ENCODE peak calls at places on chromosomes 12 and 14, in four cellular contexts. One of them, this sample, is unnamed.
A peak's percentile ranks its signal among the peaks of the same experiment; 100 is the strongest.

GRCh38 chr12:41211466-41211865 is 23.3 kb downstream of the PDZRN4 start:
- DNase-seq in HL-60: no peak
- DNase-seq in K562: no peak
- DNase-seq in GM12878: no peak
- DNase-seq in this sample: no peak

GRCh38 chr14:91357731-91358319 is 59.8 kb downstream of the CCDC88C start:
- DNase-seq in GM12878: no peak
- DNase-seq in K562: no peak
- DNase-seq in HL-60: no peak
- DNase-seq in this sample: no peak

GRCh38 chr12:54364413-54364812 is at the start of gene GPR84:
- DNase-seq in GM12878: peak; percentile 67
- DNase-seq in HL-60: peak; percentile 88
- DNase-seq in K562: no peak
- DNase-seq in this sample: no peak

GRCh38 chr12:28415755-28416154 is 225.5 kb downstream of the CCDC91 start:
- DNase-seq in GM12878: no peak
- DNase-seq in K562: no peak
- DNase-seq in HL-60: no peak
- DNase-seq in this sample: no peak

GRCh38 chr12:5630101-5630500 is 198.2 kb downstream of the NTF3 start:
- DNase-seq in HL-60: no peak
- DNase-seq in K562: peak; percentile 23
- DNase-seq in GM12878: no peak
- DNase-seq in this sample: no peak

GRCh38 chr14:68866991-68867533 is 74.2 kb upstream of the ZFP36L1 start:
- DNase-seq in GM12878: no peak
- DNase-seq in K562: no peak
- DNase-seq in HL-60: no peak
- DNase-seq in this sample: no peak

GRCh38 chr12:109738878-109739665 is 25.4 kb downstream of the FAM222A start:
- DNase-seq in K562: no peak
- DNase-seq in HL-60: no peak
- DNase-seq in GM12878: no peak
- DNase-seq in this sample: no peak

GRCh38 chr12:45122776-45123380 is 72.0 kb upstream of the DBX2 start:
- DNase-seq in HL-60: peak; percentile 15
- DNase-seq in GM12878: no peak
- DNase-seq in K562: no peak
- DNase-seq in this sample: no peak

GRCh38 chr12:1995205-1995896 is 8.9 kb downstream of the DCP1B start:
- DNase-seq in K562: no peak
- DNase-seq in GM12878: peak; percentile 30
- DNase-seq in HL-60: peak; percentile 54
- DNase-seq in this sample: no peak

GRCh38 chr12:14928946-14929345 is 9.4 kb downstream of the ERP27 start:
- DNase-seq in HL-60: no peak
- DNase-seq in GM12878: no peak
- DNase-seq in K562: no peak
- DNase-seq in this sample: no peak

GRCh38 chr14:64954491-64955240 is 12.1 kb upstream of the GPX2 start:
- DNase-seq in K562: no peak
- DNase-seq in GM12878: no peak
- DNase-seq in HL-60: no peak
- DNase-seq in this sample: no peak

GRCh38 chr14:65255029-65255545 is 152.8 kb upstream of the MAX start:
- DNase-seq in HL-60: no peak
- DNase-seq in K562: no peak
- DNase-seq in GM12878: no peak
- DNase-seq in this sample: no peak

GRCh38 chr12:53413485-53414215 is 10.0 kb upstream of the AMHR2 start:
- DNase-seq in K562: no peak
- DNase-seq in HL-60: no peak
- DNase-seq in GM12878: no peak
- DNase-seq in this sample: no peak

GRCh38 chr12:89414851-89415250 is 62.5 kb upstream of the DUSP6 start:
- DNase-seq in K562: no peak
- DNase-seq in HL-60: no peak
- DNase-seq in GM12878: no peak
- DNase-seq in this sample: no peak

GRCh38 chr12:90106568-90106967 is 397.9 kb upstream of the ATP2B1 start:
- DNase-seq in K562: no peak
- DNase-seq in GM12878: no peak
- DNase-seq in HL-60: no peak
- DNase-seq in this sample: no peak

GRCh38 chr12:131690320-131690719 is 20.6 kb upstream of the SFSWAP start:
- DNase-seq in GM12878: no peak
- DNase-seq in K562: no peak
- DNase-seq in HL-60: no peak
- DNase-seq in this sample: no peak

GRCh38 chr14:76867536-76868452 is 41.6 kb downstream of the LRRC74A start:
- DNase-seq in K562: no peak
- DNase-seq in GM12878: no peak
- DNase-seq in HL-60: peak; percentile 82
- DNase-seq in this sample: no peak

GRCh38 chr14:36519431-36520321 is at the start of gene NKX2-1:
- DNase-seq in HL-60: no peak
- DNase-seq in K562: no peak
- DNase-seq in GM12878: no peak
- DNase-seq in this sample: no peak

GRCh38 chr12:67042697-67043131 is 226.4 kb upstream of the CAND1 start:
- DNase-seq in GM12878: no peak
- DNase-seq in HL-60: no peak
- DNase-seq in K562: no peak
- DNase-seq in this sample: no peak

GRCh38 chr12:38904932-38905479 is 385 bp downstream of the CPNE8 start:
- DNase-seq in HL-60: peak; percentile 32
- DNase-seq in K562: peak; percentile 23
- DNase-seq in GM12878: peak; percentile 65
- DNase-seq in this sample: peak; percentile 30
- TF ChIP-seq SPI1 in HL-60: peak; percentile 20
- TF ChIP-seq SPI1 in K562: peak; percentile 69
- TF ChIP-seq SPI1 in GM12878: peak; percentile 82
- TF ChIP-seq SPI1 in this sample: peak; percentile 81

GRCh38 chr12:106137456-106138278 is 1.1 kb downstream of the NUAK1 start:
- DNase-seq in GM12878: no peak
- DNase-seq in K562: no peak
- DNase-seq in HL-60: no peak
- DNase-seq in this sample: no peak
- TF ChIP-seq SPI1 in GM12878: no peak
- TF ChIP-seq SPI1 in K562: no peak
- TF ChIP-seq SPI1 in HL-60: no peak
- TF ChIP-seq SPI1 in this sample: no peak

GRCh38 chr14:105398726-105399440 is 545 bp downstream of the TEX22 start:
- DNase-seq in GM12878: no peak
- DNase-seq in K562: peak; percentile 70
- DNase-seq in HL-60: peak; percentile 58
- DNase-seq in this sample: peak; percentile 78
- TF ChIP-seq SPI1 in GM12878: no peak
- TF ChIP-seq SPI1 in K562: no peak
- TF ChIP-seq SPI1 in HL-60: no peak
- TF ChIP-seq SPI1 in this sample: no peak

DNA sequence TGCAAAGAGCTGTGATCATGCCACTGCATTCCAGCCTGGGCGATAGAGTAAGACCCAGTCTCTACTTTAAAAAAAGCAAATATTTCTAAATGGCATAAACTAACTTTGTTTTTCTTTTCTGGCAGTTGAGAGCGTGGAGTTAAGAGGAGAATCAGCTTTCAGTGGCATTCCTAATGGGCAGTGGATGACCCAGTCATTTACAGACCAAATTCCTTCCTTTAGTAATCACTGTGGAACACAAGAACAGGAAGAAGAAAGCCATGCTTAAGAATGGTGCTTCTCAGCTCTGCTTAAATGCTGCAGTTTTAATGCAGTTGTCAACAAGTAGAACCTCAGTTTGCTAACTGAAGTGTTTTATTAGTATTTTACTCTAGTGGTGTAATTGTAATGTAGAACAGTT is 21.2 kb downstream of the TDG start:
- DNase-seq in GM12878: no peak
- DNase-seq in HL-60: no peak
- DNase-seq in K562: no peak
- DNase-seq in this sample: no peak
- TF ChIP-seq SPI1 in GM12878: no peak
- TF ChIP-seq SPI1 in HL-60: no peak
- TF ChIP-seq SPI1 in K562: no peak
- TF ChIP-seq SPI1 in this sample: no peak

DNA sequence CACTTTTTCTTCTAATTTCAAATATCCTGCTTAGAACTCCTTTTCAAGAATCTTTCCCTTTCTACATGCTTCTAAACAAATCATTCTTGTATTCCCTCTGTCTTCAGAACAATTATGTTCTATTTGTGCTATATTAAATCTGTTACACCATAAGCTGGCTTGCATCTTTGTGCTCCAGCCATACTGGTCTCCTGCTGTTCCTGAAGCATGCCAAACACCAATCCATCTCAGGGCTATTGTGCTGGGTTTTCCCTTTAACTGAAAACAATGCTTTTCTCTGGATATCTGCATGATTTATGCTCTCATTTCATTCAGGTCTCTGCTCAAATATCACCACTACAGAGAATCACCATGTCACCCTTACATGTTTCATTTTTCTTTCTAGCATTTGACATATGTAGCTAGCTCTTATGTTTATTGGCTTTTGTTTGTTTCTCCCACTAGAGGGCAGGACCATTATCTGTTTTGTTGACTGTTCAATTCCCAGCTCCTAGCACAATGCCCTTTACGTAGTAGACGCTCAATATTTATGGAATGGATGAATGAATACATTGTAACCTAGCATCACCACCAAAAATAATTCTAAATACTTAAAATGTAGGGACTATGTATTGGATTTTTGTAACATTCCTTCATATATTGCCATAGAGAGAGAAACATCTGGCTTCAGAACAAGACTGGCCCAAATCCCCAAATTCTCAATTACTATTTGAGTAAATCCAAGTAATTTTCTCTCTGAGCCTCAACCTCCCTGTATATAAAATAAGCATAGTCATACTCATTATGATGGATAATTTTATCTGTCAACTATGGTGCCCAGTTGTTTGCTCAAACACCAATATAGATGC is 302.0 kb upstream of the SYT1 start:
- DNase-seq in HL-60: no peak
- DNase-seq in GM12878: no peak
- DNase-seq in K562: no peak
- DNase-seq in this sample: no peak
- TF ChIP-seq SPI1 in HL-60: no peak
- TF ChIP-seq SPI1 in GM12878: no peak
- TF ChIP-seq SPI1 in K562: no peak
- TF ChIP-seq SPI1 in this sample: no peak

GRCh38 chr12:114393569-114393968 is 12.4 kb downstream of the TBX5 start:
- DNase-seq in K562: no peak
- DNase-seq in GM12878: no peak
- DNase-seq in HL-60: no peak
- DNase-seq in this sample: no peak

GRCh38 chr12:114391088-114391487 is 14.9 kb downstream of the TBX5 start:
- DNase-seq in GM12878: no peak
- DNase-seq in K562: no peak
- DNase-seq in HL-60: no peak
- DNase-seq in this sample: no peak

GRCh38 chr12:114396153-114396868 is 9.6 kb downstream of the TBX5 start:
- DNase-seq in HL-60: no peak
- DNase-seq in GM12878: no peak
- DNase-seq in K562: no peak
- DNase-seq in this sample: no peak

GRCh38 chr12:114395755-114396152 is 10.2 kb downstream of the TBX5 start:
- DNase-seq in HL-60: no peak
- DNase-seq in GM12878: no peak
- DNase-seq in K562: no peak
- DNase-seq in this sample: no peak

GRCh38 chr12:114392909-114393308 is 13.0 kb downstream of the TBX5 start:
- DNase-seq in K562: no peak
- DNase-seq in HL-60: no peak
- DNase-seq in GM12878: no peak
- DNase-seq in this sample: no peak
- TF ChIP-seq SPI1 in K562: no peak
- TF ChIP-seq SPI1 in HL-60: no peak
- TF ChIP-seq SPI1 in GM12878: no peak
- TF ChIP-seq SPI1 in this sample: no peak

GRCh38 chr12:76417116-76417515 is 68.9 kb upstream of the BBS10 start:
- DNase-seq in HL-60: no peak
- DNase-seq in K562: no peak
- DNase-seq in GM12878: no peak
- DNase-seq in this sample: no peak
- TF ChIP-seq SPI1 in HL-60: no peak
- TF ChIP-seq SPI1 in K562: no peak
- TF ChIP-seq SPI1 in GM12878: no peak
- TF ChIP-seq SPI1 in this sample: no peak